ENCODE peak calls at places on chromosomes 1 and 21, in eight cellular contexts. I, H, B, Y, X, L, V and T are unnamed samples.

GRCh38 chr21:30072496-30072895 is 94.1 kb downstream of the CLDN17 start:
- DNase-seq in I (no peak), H (peak), B (no peak), Y (no peak), X (peak), L (peak), V (no peak), T (no peak)

GRCh38 chr1:66243548-66244130 is 290.3 kb upstream of the SGIP1 start:
- DNase-seq in I (no peak), H (no peak), B (no peak), Y (peak), X (no peak), L (no peak), V (no peak), T (peak)

GRCh38 chr1:25572708-25573590 is 29.5 kb downstream of the LDLRAP1 start:
- DNase-seq in I (peak), H (no peak), B (no peak), Y (no peak), X (peak), L (peak), V (peak), T (peak)

GRCh38 chr1:56064705-56065104 is 514.7 kb downstream of the PLPP3 start:
- DNase-seq in I (no peak), H (no peak), B (no peak), Y (no peak), X (no peak), L (peak), V (no peak), T (no peak)

GRCh38 chr1:55723001-55723400 is 507.8 kb upstream of the USP24 start:
- DNase-seq in I (no peak), H (no peak), B (no peak), Y (no peak), X (no peak), L (no peak), V (no peak), T (no peak)

GRCh38 chr21:42535602-42536171 is 22.0 kb downstream of the SLC37A1 start:
- DNase-seq in I (no peak), H (no peak), B (no peak), Y (no peak), X (no peak), L (no peak), V (peak), T (no peak)

GRCh38 chr1:180988221-180988826 is 34.3 kb downstream of the STX6 start:
- DNase-seq in I (no peak), H (peak), B (no peak), Y (no peak), X (no peak), L (peak), V (peak), T (no peak)

GRCh38 chr1:13759072-13759471 is 59.1 kb downstream of the PRDM2 start:
- DNase-seq in I (no peak), H (no peak), B (no peak), Y (no peak), X (no peak), L (peak), V (no peak), T (no peak)

GRCh38 chr21:33300701-33301631 is 23.8 kb upstream of the IFNAR1 start:
- DNase-seq in I (no peak), H (no peak), B (no peak), Y (no peak), X (no peak), L (peak), V (peak), T (no peak)

GRCh38 chr1:58549231-58549958 is 2.9 kb upstream of the OMA1 start:
- DNase-seq in I (no peak), H (no peak), B (no peak), Y (no peak), X (no peak), L (no peak), V (no peak), T (no peak)

GRCh38 chr1:158334601-158335292 is 3.4 kb upstream of the CD1B start:
- DNase-seq in I (no peak), H (no peak), B (no peak), Y (no peak), X (no peak), L (no peak), V (no peak), T (no peak)

GRCh38 chr1:59046730-59047157 is 250.2 kb upstream of the FGGY start:
- DNase-seq in I (no peak), H (no peak), B (no peak), Y (peak), X (peak), L (no peak), V (no peak), T (peak)

GRCh38 chr1:152410599-152410998 is 3.5 kb downstream of the CRNN start:
- DNase-seq in I (no peak), H (peak), B (no peak), Y (no peak), X (no peak), L (no peak), V (no peak), T (no peak)

GRCh38 chr1:28267633-28268032 is 8.3 kb downstream of the SESN2 start:
- DNase-seq in I (no peak), H (no peak), B (no peak), Y (no peak), X (no peak), L (no peak), V (no peak), T (no peak)

GRCh38 chr1:42523171-42523570 is 60.1 kb downstream of the CCDC30 start:
- DNase-seq in I (no peak), H (no peak), B (no peak), Y (no peak), X (no peak), L (no peak), V (no peak), T (no peak)